ENCODE peak calls at places on chromosomes 16 and 17, in eight cellular contexts. One of them, this sample, is unnamed.

GRCh38 chr17:3836551-3836950 is 9.5 kb downstream of the NCBP3 start:
- DNase-seq in nucleus accumbens: no peak
- DNase-seq in A549: no peak
- DNase-seq in Calu3: no peak
- DNase-seq in stimulated activated CD8-positive, alpha-beta memory T cell treated with anti-CD3 and anti-CD28 coated beads, Interleukin-15, amount 100 ng/mL, for 24 hours: no peak
- DNase-seq in amniotic stem cell: no peak
- DNase-seq in astrocyte of the spinal cord: no peak
- DNase-seq in substantia nigra: no peak
- DNase-seq in this sample: no peak

GRCh38 chr17:51362818-51363598 is 102.7 kb downstream of the UTP18 start:
- DNase-seq in nucleus accumbens: peak; percentile 20
- DNase-seq in A549: no peak
- DNase-seq in Calu3: no peak
- DNase-seq in stimulated activated CD8-positive, alpha-beta memory T cell treated with anti-CD3 and anti-CD28 coated beads, Interleukin-15, amount 100 ng/mL, for 24 hours: no peak
- DNase-seq in amniotic stem cell: no peak
- DNase-seq in astrocyte of the spinal cord: no peak
- DNase-seq in substantia nigra: peak; percentile 66
- DNase-seq in this sample: no peak

GRCh38 chr17:83083368-83084201 is 4.2 kb downstream of the METRNL start:
- DNase-seq in nucleus accumbens: no peak
- DNase-seq in A549: peak; percentile 38
- DNase-seq in Calu3: peak; percentile 53
- DNase-seq in stimulated activated CD8-positive, alpha-beta memory T cell treated with anti-CD3 and anti-CD28 coated beads, Interleukin-15, amount 100 ng/mL, for 24 hours: no peak
- DNase-seq in amniotic stem cell: peak; percentile 92
- DNase-seq in astrocyte of the spinal cord: peak; percentile 98
- DNase-seq in substantia nigra: no peak
- DNase-seq in this sample: no peak

GRCh38 chr16:28149016-28149888 is 62.5 kb downstream of the XPO6 start:
- DNase-seq in nucleus accumbens: no peak
- DNase-seq in A549: no peak
- DNase-seq in Calu3: no peak
- DNase-seq in stimulated activated CD8-positive, alpha-beta memory T cell treated with anti-CD3 and anti-CD28 coated beads, Interleukin-15, amount 100 ng/mL, for 24 hours: no peak
- DNase-seq in amniotic stem cell: no peak
- DNase-seq in astrocyte of the spinal cord: no peak
- DNase-seq in substantia nigra: no peak
- DNase-seq in this sample: no peak

GRCh38 chr16:22659933-22660332 is 149.2 kb downstream of the NPIPB5 start:
- DNase-seq in nucleus accumbens: no peak
- DNase-seq in A549: no peak
- DNase-seq in Calu3: no peak
- DNase-seq in stimulated activated CD8-positive, alpha-beta memory T cell treated with anti-CD3 and anti-CD28 coated beads, Interleukin-15, amount 100 ng/mL, for 24 hours: no peak
- DNase-seq in amniotic stem cell: no peak
- DNase-seq in astrocyte of the spinal cord: no peak
- DNase-seq in substantia nigra: no peak
- DNase-seq in this sample: peak; percentile 41

GRCh38 chr16:89711601-89712475 is 8.9 kb downstream of the VPS9D1 start:
- DNase-seq in nucleus accumbens: no peak
- DNase-seq in A549: peak; percentile 94
- DNase-seq in Calu3: peak; percentile 75
- DNase-seq in stimulated activated CD8-positive, alpha-beta memory T cell treated with anti-CD3 and anti-CD28 coated beads, Interleukin-15, amount 100 ng/mL, for 24 hours: no peak
- DNase-seq in amniotic stem cell: no peak
- DNase-seq in astrocyte of the spinal cord: peak; percentile 56
- DNase-seq in substantia nigra: no peak
- DNase-seq in this sample: no peak

GRCh38 chr17:28982191-28982793 is 23.5 kb downstream of the SEZ6 start:
- DNase-seq in nucleus accumbens: no peak
- DNase-seq in A549: no peak
- DNase-seq in Calu3: no peak
- DNase-seq in stimulated activated CD8-positive, alpha-beta memory T cell treated with anti-CD3 and anti-CD28 coated beads, Interleukin-15, amount 100 ng/mL, for 24 hours: no peak
- DNase-seq in amniotic stem cell: no peak
- DNase-seq in astrocyte of the spinal cord: peak; percentile 63
- DNase-seq in substantia nigra: no peak
- DNase-seq in this sample: no peak

GRCh38 chr17:76683011-76683755 is 27.6 kb downstream of the MXRA7 start:
- DNase-seq in nucleus accumbens: no peak
- DNase-seq in A549: no peak
- DNase-seq in Calu3: no peak
- DNase-seq in stimulated activated CD8-positive, alpha-beta memory T cell treated with anti-CD3 and anti-CD28 coated beads, Interleukin-15, amount 100 ng/mL, for 24 hours: no peak
- DNase-seq in amniotic stem cell: no peak
- DNase-seq in astrocyte of the spinal cord: no peak
- DNase-seq in substantia nigra: no peak
- DNase-seq in this sample: no peak

This sample was measured in anterior cingulate cortex.